ENCODE peak calls at places on chromosomes 11 and 22, in five cellular contexts. C is BE2C, E is fibroblast of the aortic adventitia, Y is AG10803, O is lower lobe of right lung. I is an unnamed sample.

GRCh38 chr11:22459053-22459452 is 120.9 kb downstream of the SLC17A6 start:
- DNase-seq in C (no peak), E (peak), Y (peak), O (no peak), I (peak)

GRCh38 chr11:70192666-70193410 is 10.3 kb upstream of the FADD start:
- DNase-seq in C (peak), E (no peak), Y (no peak), O (no peak), I (no peak)

GRCh38 chr11:126528075-126528474 is 172.6 kb downstream of the ST3GAL4 start:
- DNase-seq in C (no peak), E (no peak), Y (no peak), O (no peak), I (no peak)

GRCh38 chr22:38653741-38654140 is 2.5 kb downstream of the FAM227A start:
- DNase-seq in C (no peak), E (no peak), Y (no peak), O (no peak), I (no peak)

GRCh38 chr11:36079911-36080310 is 136.0 kb downstream of the LDLRAD3 start:
- DNase-seq in C (no peak), E (no peak), Y (no peak), O (no peak), I (no peak)

GRCh38 chr22:36397081-36397766 is 9.5 kb upstream of the MYH9 start:
- DNase-seq in C (no peak), E (peak), Y (peak), O (peak), I (no peak)

GRCh38 chr11:6052374-6052773 is 21.8 kb upstream of the OR56A1 start:
- DNase-seq in C (no peak), E (no peak), Y (no peak), O (no peak), I (no peak)

GRCh38 chr11:28466506-28466905 is 358.3 kb downstream of the METTL15 start:
- DNase-seq in C (no peak), E (no peak), Y (no peak), O (no peak), I (no peak)

GRCh38 chr11:18384157-18384641 is 10.2 kb upstream of the LDHA start:
- DNase-seq in C (peak), E (peak), Y (peak), O (no peak), I (peak)

GRCh38 chr11:35163209-35163608 is 24.2 kb downstream of the CD44 start:
- DNase-seq in C (no peak), E (no peak), Y (no peak), O (no peak), I (peak)

GRCh38 chr11:68038718-68039525 is at the start of gene TCIRG1:
- DNase-seq in C (peak), E (peak), Y (peak), O (peak), I (peak)

GRCh38 chr11:127381247-127381646 is 380.7 kb upstream of the KIRREL3 start:
- DNase-seq in C (no peak), E (no peak), Y (no peak), O (no peak), I (no peak)

GRCh38 chr11:101618691-101619090 is 34.9 kb upstream of the TRPC6 start:
- DNase-seq in C (no peak), E (no peak), Y (peak), O (no peak), I (peak)

GRCh38 chr11:128182844-128183243 is 404.5 kb downstream of the ETS1 start:
- DNase-seq in C (no peak), E (no peak), Y (no peak), O (no peak), I (no peak)

GRCh38 chr11:61460474-61460881 is 30.6 kb downstream of the SDHAF2 start:
- DNase-seq in C (no peak), E (peak), Y (peak), O (no peak), I (no peak)

GRCh38 chr11:62705401-62705800 is 1.8 kb downstream of the BSCL2 start:
- DNase-seq in C (peak), E (no peak), Y (no peak), O (no peak), I (no peak)

GRCh38 chr11:114180301-114181055 is 115.7 kb upstream of the NNMT start:
- DNase-seq in C (peak), E (peak), Y (no peak), O (peak), I (no peak)

GRCh38 chr11:43760902-43761301 is 80.4 kb downstream of the HSD17B12 start:
- DNase-seq in C (no peak), E (no peak), Y (no peak), O (no peak), I (no peak)

GRCh38 chr11:83046626-83047172 is 25.0 kb downstream of the RAB30 start:
- DNase-seq in C (no peak), E (peak), Y (peak), O (no peak), I (no peak)

GRCh38 chr11:11416917-11417316 is 63.9 kb upstream of the CSNK2A3 start:
- DNase-seq in C (no peak), E (peak), Y (peak), O (no peak), I (peak)

GRCh38 chr11:121153472-121153871 is 52.4 kb downstream of the TECTA start:
- DNase-seq in C (no peak), E (no peak), Y (no peak), O (no peak), I (no peak)
- TF ChIP-seq CTCF in C (peak), E (no peak), Y (no peak), O (no peak), I (no peak)

DNA sequence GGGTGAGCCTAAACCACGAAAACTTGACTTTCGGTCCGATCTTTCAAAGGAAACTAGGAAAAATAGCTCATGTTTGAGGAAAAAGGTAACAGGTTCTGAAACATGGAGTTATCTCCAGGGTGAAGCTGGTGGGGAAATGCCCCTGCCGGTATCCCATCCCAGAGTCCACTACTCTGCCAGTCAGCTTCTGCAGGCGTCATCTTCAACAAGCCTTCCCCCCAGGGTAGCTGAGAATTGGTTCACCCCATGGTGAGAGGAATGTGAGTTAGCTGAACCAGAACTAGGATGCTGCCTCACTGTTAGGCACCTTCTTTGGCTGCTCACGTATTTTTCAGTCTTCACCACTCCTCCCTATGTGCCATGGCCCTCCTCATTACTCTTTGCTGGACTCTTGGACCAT is 1.1 kb downstream of the GVQW3 start:
- DNase-seq in C (no peak), E (no peak), Y (no peak), O (no peak), I (peak)
- H3K4me3 ChIP-seq in C (peak), E (peak), Y (peak), O (no peak), I (peak)

GRCh38 chr11:125224391-125225015 is 60.0 kb downstream of the PKNOX2 start:
- DNase-seq in C (no peak), E (peak), Y (no peak), O (no peak), I (no peak)
- TF ChIP-seq CTCF in C (peak), E (peak), Y (no peak), O (no peak), I (peak)

DNA sequence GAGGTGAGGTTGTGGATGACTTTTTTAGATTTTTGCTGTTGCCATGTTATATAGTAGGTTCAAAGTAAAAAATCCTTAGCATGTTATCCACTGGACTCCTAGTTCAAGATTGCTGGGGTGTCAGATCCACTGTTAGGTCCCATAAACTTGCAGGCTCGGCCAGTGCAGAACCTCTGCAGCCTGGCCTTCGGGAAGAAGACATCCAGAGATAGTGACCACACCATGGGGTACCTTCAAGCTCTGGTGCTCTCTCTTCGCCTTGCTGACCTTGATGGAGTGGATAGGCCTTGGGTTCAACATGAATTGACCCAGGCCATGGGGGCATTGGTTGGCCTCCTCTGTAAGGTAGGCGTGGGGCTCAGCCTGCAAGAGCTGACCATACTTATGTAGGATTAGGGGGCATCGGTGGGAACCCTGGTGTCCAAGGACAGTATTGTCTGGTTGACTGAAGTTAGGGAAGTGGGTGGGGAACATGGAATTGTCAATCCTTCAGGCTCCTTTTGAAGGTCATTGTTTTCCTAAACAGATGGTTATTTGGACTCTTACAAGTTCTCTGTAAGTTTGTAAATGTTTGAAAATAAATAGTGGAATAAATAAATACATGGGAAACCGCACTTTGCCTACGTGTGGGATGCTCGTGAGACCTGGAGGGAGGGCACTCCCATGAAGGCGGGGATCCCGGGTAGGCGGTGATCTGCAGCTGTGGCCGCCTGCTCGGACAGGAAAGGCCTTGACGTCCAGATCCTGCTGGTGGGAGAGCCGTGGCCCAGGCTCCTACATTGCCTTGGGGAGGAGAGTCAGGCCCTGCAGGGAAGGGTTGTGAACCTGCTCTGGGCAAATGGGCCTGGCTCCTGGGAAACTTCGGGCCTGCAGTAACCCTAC is 37.1 kb downstream of the BCR start:
- DNase-seq in C (no peak), E (no peak), Y (no peak), O (peak), I (no peak)
- H3K4me3 ChIP-seq in C (no peak), E (no peak), Y (no peak), O (no peak), I (no peak)

GRCh38 chr11:65744699-65745042 is 24.1 kb upstream of the RNASEH2C start:
- DNase-seq in C (no peak), E (no peak), Y (no peak), O (no peak), I (no peak)
- TF ChIP-seq CTCF in C (no peak), E (no peak), Y (no peak), O (no peak), I (no peak)

GRCh38 chr22:29469755-29470154 is 10.3 kb upstream of the NEFH start:
- DNase-seq in C (no peak), E (no peak), Y (no peak), O (no peak), I (no peak)
- H3K4me3 ChIP-seq in C (no peak), E (no peak), Y (no peak), O (peak), I (no peak)

GRCh38 chr22:24146791-24147353 is 34.4 kb upstream of the SUSD2 start:
- DNase-seq in C (peak), E (peak), Y (peak), O (no peak), I (peak)

GRCh38 chr22:24144471-24145115 is 36.7 kb upstream of the SUSD2 start:
- DNase-seq in C (no peak), E (no peak), Y (no peak), O (no peak), I (no peak)

GRCh38 chr22:24147666-24148065 is 33.6 kb upstream of the SUSD2 start:
- DNase-seq in C (no peak), E (no peak), Y (no peak), O (no peak), I (no peak)

GRCh38 chr22:24145446-24146189 is 35.7 kb upstream of the SUSD2 start:
- DNase-seq in C (no peak), E (no peak), Y (no peak), O (no peak), I (no peak)

GRCh38 chr22:24146190-24146616 is 35.1 kb upstream of the SUSD2 start:
- DNase-seq in C (no peak), E (peak), Y (peak), O (peak), I (peak)
- TF ChIP-seq CTCF in C (no peak), E (no peak), Y (no peak), O (no peak), I (no peak)